ENCODE peak calls at places on chromosome 15, in seven cellular contexts. One of them, this sample, is unnamed.
A peak's percentile ranks its signal among the peaks of the same experiment; 100 is the strongest.

GRCh38 chr15:78988361-78988911 is 43.6 kb upstream of the CTSH start:
- DNase-seq in NCI-H1092: no peak
- DNase-seq in frontal cortex: no peak
- DNase-seq in GM10248: peak; percentile 47
- DNase-seq in hypothalamus: peak; percentile 31
- DNase-seq in HFF-Myc: peak; percentile 97
- DNase-seq in activated naive CD4-positive, alpha-beta T cell treated with anti-CD3 and anti-CD28 coated beads, Interleukin-2, amount 50 U/mL, for 16 hours: no peak
- DNase-seq in this sample: no peak

GRCh38 chr15:57367556-57367955 is 8.7 kb upstream of the CGNL1 start:
- DNase-seq in NCI-H1092: no peak
- DNase-seq in frontal cortex: no peak
- DNase-seq in GM10248: no peak
- DNase-seq in hypothalamus: no peak
- DNase-seq in HFF-Myc: no peak
- DNase-seq in activated naive CD4-positive, alpha-beta T cell treated with anti-CD3 and anti-CD28 coated beads, Interleukin-2, amount 50 U/mL, for 16 hours: no peak
- DNase-seq in this sample: no peak

GRCh38 chr15:33013827-33014445 is 180.6 kb downstream of the FMN1 start:
- DNase-seq in NCI-H1092: no peak
- DNase-seq in frontal cortex: no peak
- DNase-seq in GM10248: no peak
- DNase-seq in hypothalamus: no peak
- DNase-seq in HFF-Myc: no peak
- DNase-seq in activated naive CD4-positive, alpha-beta T cell treated with anti-CD3 and anti-CD28 coated beads, Interleukin-2, amount 50 U/mL, for 16 hours: no peak
- DNase-seq in this sample: no peak

GRCh38 chr15:94119215-94119815 is 112.0 kb upstream of the MCTP2 start:
- DNase-seq in NCI-H1092: no peak
- DNase-seq in frontal cortex: no peak
- DNase-seq in GM10248: no peak
- DNase-seq in hypothalamus: no peak
- DNase-seq in HFF-Myc: no peak
- DNase-seq in activated naive CD4-positive, alpha-beta T cell treated with anti-CD3 and anti-CD28 coated beads, Interleukin-2, amount 50 U/mL, for 16 hours: no peak
- DNase-seq in this sample: no peak

GRCh38 chr15:78241017-78241416 is 6.7 kb upstream of the ACSBG1 start:
- DNase-seq in NCI-H1092: peak; percentile 40
- DNase-seq in frontal cortex: peak; percentile 88
- DNase-seq in GM10248: peak; percentile 90
- DNase-seq in hypothalamus: peak; percentile 24
- DNase-seq in HFF-Myc: peak; percentile 29
- DNase-seq in activated naive CD4-positive, alpha-beta T cell treated with anti-CD3 and anti-CD28 coated beads, Interleukin-2, amount 50 U/mL, for 16 hours: peak; percentile 82
- DNase-seq in this sample: no peak

GRCh38 chr15:63374686-63375520 is 6.7 kb downstream of the CA12 start:
- DNase-seq in NCI-H1092: no peak
- DNase-seq in frontal cortex: peak; percentile 31
- DNase-seq in GM10248: no peak
- DNase-seq in hypothalamus: no peak
- DNase-seq in HFF-Myc: peak; percentile 25
- DNase-seq in activated naive CD4-positive, alpha-beta T cell treated with anti-CD3 and anti-CD28 coated beads, Interleukin-2, amount 50 U/mL, for 16 hours: no peak
- DNase-seq in this sample: no peak

GRCh38 chr15:92527197-92527596 is 128.4 kb downstream of the FAM174B start:
- DNase-seq in NCI-H1092: no peak
- DNase-seq in frontal cortex: no peak
- DNase-seq in GM10248: no peak
- DNase-seq in hypothalamus: no peak
- DNase-seq in HFF-Myc: no peak
- DNase-seq in activated naive CD4-positive, alpha-beta T cell treated with anti-CD3 and anti-CD28 coated beads, Interleukin-2, amount 50 U/mL, for 16 hours: no peak
- DNase-seq in this sample: no peak

GRCh38 chr15:40441736-40442531 is 1.2 kb downstream of the BAHD1 start:
- DNase-seq in NCI-H1092: no peak
- DNase-seq in frontal cortex: no peak
- DNase-seq in GM10248: peak; percentile 59
- DNase-seq in hypothalamus: no peak
- DNase-seq in HFF-Myc: no peak
- DNase-seq in activated naive CD4-positive, alpha-beta T cell treated with anti-CD3 and anti-CD28 coated beads, Interleukin-2, amount 50 U/mL, for 16 hours: peak; percentile 35
- DNase-seq in this sample: no peak